ENCODE peak calls at places on chromosomes 11 and 22, in four cellular contexts. H is NB4, Z is AG04449, B is kidney epithelial cell. Q is an unnamed sample.

GRCh38 chr11:116471608-116472007 is 301.2 kb downstream of the BUD13 start:
- DNase-seq in H (no peak), Z (no peak), B (peak), Q (peak)

GRCh38 chr11:26841818-26842457 is 120.1 kb upstream of the SLC5A12 start:
- DNase-seq in H (no peak), Z (peak), B (no peak), Q (no peak)

GRCh38 chr22:49925525-49926128 is 7.2 kb downstream of the CRELD2 start:
- DNase-seq in H (no peak), Z (no peak), B (no peak), Q (no peak)

GRCh38 chr11:130894322-130895025 is 21.8 kb downstream of the SNX19 start:
- DNase-seq in H (peak), Z (no peak), B (no peak), Q (peak)

GRCh38 chr22:46070722-46071450 is 79.4 kb upstream of the PPARA start:
- DNase-seq in H (peak), Z (no peak), B (no peak), Q (no peak)

GRCh38 chr22:47563406-47564157 is 801.1 kb downstream of the TBC1D22A start:
- DNase-seq in H (no peak), Z (no peak), B (no peak), Q (no peak)

GRCh38 chr11:45098929-45099328 is 47.5 kb upstream of the PRDM11 start:
- DNase-seq in H (no peak), Z (no peak), B (no peak), Q (no peak)

GRCh38 chr11:820655-821512 is 2.2 kb downstream of the PNPLA2 start:
- DNase-seq in H (peak), Z (no peak), B (no peak), Q (no peak)

GRCh38 chr11:133318221-133318620 is 214.1 kb downstream of the OPCML start:
- DNase-seq in H (no peak), Z (no peak), B (no peak), Q (no peak)

GRCh38 chr22:19168088-19168890 is 10.2 kb downstream of the SLC25A1 start:
- DNase-seq in H (no peak), Z (no peak), B (no peak), Q (no peak)

GRCh38 chr11:81870066-81870412 is 863.6 kb downstream of the FAM181B start:
- DNase-seq in H (no peak), Z (no peak), B (no peak), Q (no peak)

GRCh38 chr11:112881461-112881860 is 79.8 kb upstream of the NCAM1 start:
- DNase-seq in H (no peak), Z (no peak), B (peak), Q (no peak)

GRCh38 chr11:128692750-128693578 is 908 bp upstream of the FLI1 start:
- DNase-seq in H (peak), Z (no peak), B (no peak), Q (no peak)

GRCh38 chr11:124938970-124939369 is 3.1 kb upstream of the HEPACAM start:
- DNase-seq in H (no peak), Z (no peak), B (no peak), Q (no peak)

GRCh38 chr11:134034496-134035381 is 34.1 kb upstream of the JAM3 start:
- DNase-seq in H (no peak), Z (no peak), B (no peak), Q (no peak)

GRCh38 chr11:27754035-27755017 is 54.1 kb upstream of the BDNF start:
- DNase-seq in H (peak), Z (peak), B (peak), Q (no peak)

GRCh38 chr11:62646825-62647608 is 604 bp upstream of the GANAB start:
- DNase-seq in H (no peak), Z (no peak), B (no peak), Q (no peak)

GRCh38 chr11:62071408-62071807 is 52.4 kb upstream of the INCENP start:
- DNase-seq in H (no peak), Z (no peak), B (no peak), Q (no peak)

GRCh38 chr11:75445315-75445953 is 12.4 kb upstream of the KLHL35 start:
- DNase-seq in H (peak), Z (no peak), B (no peak), Q (no peak)

GRCh38 chr11:44658451-44658850 is 68.3 kb upstream of the TSPAN18 start:
- DNase-seq in H (peak), Z (no peak), B (no peak), Q (no peak)

GRCh38 chr22:46518542-46519325 is 18.7 kb downstream of the CELSR1 start:
- DNase-seq in H (no peak), Z (no peak), B (no peak), Q (no peak)

GRCh38 chr11:86511086-86511551 is 136.4 kb downstream of the CCDC81 start:
- DNase-seq in H (peak), Z (peak), B (no peak), Q (no peak)

GRCh38 chr11:44615913-44616806 is 50.7 kb downstream of the CD82 start:
- DNase-seq in H (no peak), Z (no peak), B (no peak), Q (no peak)

GRCh38 chr11:28384418-28384817 is 276.2 kb downstream of the METTL15 start:
- DNase-seq in H (no peak), Z (peak), B (peak), Q (peak)

GRCh38 chr22:48968201-48968959 is 859.3 kb downstream of the BRD1 start:
- DNase-seq in H (no peak), Z (no peak), B (no peak), Q (no peak)

GRCh38 chr11:134287561-134287960 is 11.4 kb downstream of the GLB1L3 start:
- DNase-seq in H (no peak), Z (no peak), B (no peak), Q (no peak)

GRCh38 chr11:75560644-75561043 is 1.4 kb upstream of the SERPINH1 start:
- DNase-seq in H (no peak), Z (no peak), B (no peak), Q (no peak)

GRCh38 chr22:45185718-45186511 is 22.2 kb downstream of the NUP50 start:
- DNase-seq in H (no peak), Z (no peak), B (no peak), Q (no peak)

GRCh38 chr22:20459152-20459542 is 21.5 kb upstream of the SCARF2 start:
- DNase-seq in H (no peak), Z (no peak), B (no peak), Q (no peak)

GRCh38 chr11:12560861-12561260 is 113.4 kb upstream of the TEAD1 start:
- DNase-seq in H (no peak), Z (no peak), B (no peak), Q (no peak)

GRCh38 chr11:6576471-6577373 is 26.7 kb downstream of the RRP8 start:
- DNase-seq in H (peak), Z (no peak), B (no peak), Q (peak)

DNA sequence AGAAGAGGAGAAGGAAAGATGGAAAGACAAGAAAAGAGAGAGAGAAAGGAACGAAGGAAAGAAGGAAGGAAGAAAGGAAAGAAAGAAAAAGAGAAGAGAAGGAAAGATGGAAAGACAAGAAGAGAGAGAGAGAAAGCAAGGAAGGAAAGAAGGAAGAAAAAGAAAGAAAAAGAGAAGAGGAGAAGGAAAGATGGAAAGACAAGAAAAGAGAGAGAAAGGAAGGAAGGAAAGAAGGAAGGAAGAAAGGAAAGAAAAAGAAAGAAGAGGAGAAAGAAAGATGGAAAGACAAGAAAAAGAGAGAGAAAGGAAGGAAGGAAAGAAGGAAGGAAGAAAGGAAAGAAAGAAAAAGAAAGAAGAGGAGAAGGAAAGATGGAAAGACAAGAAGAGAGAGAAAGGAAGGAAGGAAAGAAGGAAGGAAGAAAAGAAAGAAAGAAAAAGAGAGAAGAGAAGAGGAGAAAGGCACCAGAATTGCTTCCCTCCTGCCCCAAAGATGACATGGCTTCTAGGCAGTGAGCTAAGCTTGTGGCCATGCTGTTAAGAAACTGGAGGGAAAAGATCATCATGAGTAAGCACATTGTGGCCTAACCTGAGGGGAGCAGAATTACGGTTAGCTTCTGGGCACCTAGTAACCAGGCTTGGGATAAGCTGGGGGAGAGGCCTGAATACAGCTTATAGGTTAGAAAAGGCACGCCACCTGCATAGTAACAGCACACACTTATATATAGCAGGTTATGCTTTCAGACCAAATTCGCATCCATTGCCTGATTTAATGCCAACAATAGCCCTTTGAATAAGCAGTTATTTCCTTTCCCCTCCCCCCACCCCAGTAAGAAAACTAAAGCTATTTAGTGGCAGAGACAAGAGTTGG is 2.3 kb upstream of the ST3GAL4 start:
- DNase-seq in H (peak), Z (no peak), B (no peak), Q (peak)
- H3K4me3 ChIP-seq in H (peak), Z (peak), B (no peak), Q (peak)

GRCh38 chr11:121161349-121161917 is 60.4 kb downstream of the TECTA start:
- DNase-seq in H (no peak), Z (no peak), B (no peak), Q (no peak)

GRCh38 chr11:121159721-121160120 is 58.7 kb downstream of the TECTA start:
- DNase-seq in H (no peak), Z (no peak), B (no peak), Q (no peak)

DNA sequence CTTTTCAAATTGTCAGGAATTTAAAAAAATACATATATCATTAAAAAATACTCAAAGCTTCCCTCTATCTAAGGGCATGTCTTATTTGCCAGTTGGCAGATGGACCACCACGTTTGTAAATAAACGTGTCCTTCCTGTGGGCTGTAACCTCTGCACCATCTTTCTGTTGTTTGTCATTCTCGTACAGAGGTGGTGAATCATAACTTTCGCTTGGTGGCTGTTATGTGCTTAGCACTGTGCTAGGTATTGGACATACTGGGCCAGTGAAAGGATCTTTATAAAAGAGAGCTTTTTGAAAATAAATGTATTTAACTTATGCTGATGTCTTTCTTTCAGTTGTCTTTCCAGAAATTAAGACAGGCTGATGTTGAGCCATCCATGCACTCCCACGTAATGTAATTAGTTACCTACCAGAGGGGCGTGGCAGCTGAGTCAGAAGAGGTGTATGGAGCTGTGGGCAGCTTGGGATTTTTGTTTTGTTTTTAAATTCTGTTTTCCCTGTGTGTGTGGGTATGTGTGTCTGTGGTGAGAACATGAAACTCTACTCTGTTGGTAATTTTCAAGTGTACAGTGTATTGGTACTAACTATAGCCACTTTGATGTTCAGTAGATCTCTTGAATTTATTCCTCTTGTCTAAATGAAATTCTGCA is 62.7 kb downstream of the TECTA start:
- DNase-seq in H (no peak), Z (no peak), B (no peak), Q (no peak)
- H3K4me3 ChIP-seq in H (no peak), Z (no peak), B (no peak), Q (no peak)

GRCh38 chr11:30741039-30741550 is 154.9 kb upstream of the MPPED2 start:
- DNase-seq in H (no peak), Z (peak), B (peak), Q (no peak)
- H3K4me3 ChIP-seq in H (no peak), Z (no peak), B (no peak), Q (no peak)

DNA sequence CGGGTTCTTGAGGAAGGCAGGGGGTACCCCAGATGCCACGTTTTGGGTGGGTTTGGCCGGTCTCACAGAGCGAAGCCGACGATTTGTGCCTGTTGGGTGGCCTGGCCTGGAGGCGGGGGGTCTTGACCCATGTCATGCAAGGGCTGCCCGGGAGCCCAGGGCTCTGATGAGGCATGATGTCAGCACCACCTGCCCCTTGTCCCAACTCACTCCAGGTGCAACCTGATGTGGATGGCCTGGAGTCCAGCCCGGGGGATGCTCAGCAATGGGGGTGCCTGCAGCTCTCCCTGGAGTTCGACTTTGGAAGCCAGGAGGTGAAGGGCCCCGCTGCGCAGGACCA is 851 bp downstream of the SYT8 start:
- DNase-seq in H (no peak), Z (no peak), B (no peak), Q (no peak)
- H3K4me3 ChIP-seq in H (no peak), Z (no peak), B (no peak), Q (no peak)

GRCh38 chr11:111407652-111408051 is 28.6 kb upstream of the POU2AF1 start:
- DNase-seq in H (no peak), Z (no peak), B (no peak), Q (no peak)

GRCh38 chr11:111411456-111411855 is 32.4 kb upstream of the POU2AF1 start:
- DNase-seq in H (no peak), Z (no peak), B (no peak), Q (no peak)

GRCh38 chr11:111410951-111411350 is 31.9 kb upstream of the POU2AF1 start:
- DNase-seq in H (no peak), Z (no peak), B (no peak), Q (no peak)

GRCh38 chr11:111409915-111410314 is 30.8 kb upstream of the POU2AF1 start:
- DNase-seq in H (peak), Z (no peak), B (no peak), Q (no peak)

GRCh38 chr11:111408789-111409727 is 30.0 kb upstream of the POU2AF1 start:
- DNase-seq in H (peak), Z (no peak), B (no peak), Q (peak)
- H3K4me3 ChIP-seq in H (no peak), Z (no peak), B (no peak), Q (no peak)

DNA sequence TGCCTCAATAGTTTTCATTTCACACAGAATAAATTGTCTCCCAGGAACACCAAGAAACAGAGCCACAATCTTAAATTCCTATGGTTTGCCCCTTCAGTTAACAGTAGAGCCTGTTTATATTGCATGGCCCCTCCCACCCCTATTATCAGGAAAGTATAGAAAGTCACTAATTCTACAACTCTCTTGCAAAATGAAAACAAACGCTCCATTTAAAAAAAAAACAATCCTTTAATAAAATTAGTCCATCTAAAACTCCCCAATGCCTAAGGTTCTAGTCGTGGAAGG is 8.0 kb downstream of the DPAGT1 start:
- DNase-seq in H (no peak), Z (no peak), B (no peak), Q (no peak)
- H3K4me3 ChIP-seq in H (peak), Z (peak), B (peak), Q (peak)

GRCh38 chr11:115129771-115130306 is 374.4 kb downstream of the CADM1 start:
- DNase-seq in H (no peak), Z (no peak), B (no peak), Q (no peak)

GRCh38 chr11:115133810-115134209 is 370.4 kb downstream of the CADM1 start:
- DNase-seq in H (no peak), Z (no peak), B (no peak), Q (no peak)

GRCh38 chr11:115135936-115136335 is 368.3 kb downstream of the CADM1 start:
- DNase-seq in H (no peak), Z (no peak), B (no peak), Q (no peak)

GRCh38 chr11:115134886-115135285 is 369.3 kb downstream of the CADM1 start:
- DNase-seq in H (no peak), Z (no peak), B (no peak), Q (no peak)

GRCh38 chr11:115132829-115133228 is 371.4 kb downstream of the CADM1 start:
- DNase-seq in H (peak), Z (no peak), B (no peak), Q (no peak)
- H3K4me3 ChIP-seq in H (no peak), Z (no peak), B (no peak), Q (no peak)

DNA sequence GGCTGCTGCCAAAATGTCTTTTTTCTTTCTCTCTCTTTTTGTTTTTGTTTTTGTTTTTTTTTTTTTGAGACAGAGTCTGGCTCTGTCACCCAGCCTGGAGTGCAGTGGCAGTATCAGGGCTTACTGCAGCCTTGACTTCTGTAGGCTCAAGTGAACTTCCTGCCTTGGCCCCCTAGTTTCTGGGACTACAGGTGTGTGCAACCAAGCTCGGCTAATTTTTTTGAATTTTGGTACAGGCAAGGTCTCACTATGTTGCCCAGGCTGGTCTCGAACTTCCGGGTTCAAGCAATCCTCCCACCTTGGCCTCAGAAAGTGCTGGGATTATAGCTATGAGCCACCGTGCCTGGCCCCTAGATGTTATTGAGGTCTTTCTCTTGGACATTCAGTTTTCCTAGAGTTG is 2.2 kb upstream of the DDX10 start:
- DNase-seq in H (no peak), Z (no peak), B (no peak), Q (no peak)
- H3K4me3 ChIP-seq in H (no peak), Z (no peak), B (no peak), Q (no peak)

GRCh38 chr11:34791725-34792124 is 124.5 kb downstream of the APIP start:
- DNase-seq in H (no peak), Z (no peak), B (no peak), Q (no peak)

GRCh38 chr11:34792143-34792542 is 124.0 kb downstream of the APIP start:
- DNase-seq in H (no peak), Z (no peak), B (no peak), Q (no peak)

GRCh38 chr11:34794696-34795095 is 121.5 kb downstream of the APIP start:
- DNase-seq in H (no peak), Z (no peak), B (no peak), Q (no peak)

GRCh38 chr11:34792814-34793241 is 123.4 kb downstream of the APIP start:
- DNase-seq in H (no peak), Z (no peak), B (no peak), Q (no peak)

DNA sequence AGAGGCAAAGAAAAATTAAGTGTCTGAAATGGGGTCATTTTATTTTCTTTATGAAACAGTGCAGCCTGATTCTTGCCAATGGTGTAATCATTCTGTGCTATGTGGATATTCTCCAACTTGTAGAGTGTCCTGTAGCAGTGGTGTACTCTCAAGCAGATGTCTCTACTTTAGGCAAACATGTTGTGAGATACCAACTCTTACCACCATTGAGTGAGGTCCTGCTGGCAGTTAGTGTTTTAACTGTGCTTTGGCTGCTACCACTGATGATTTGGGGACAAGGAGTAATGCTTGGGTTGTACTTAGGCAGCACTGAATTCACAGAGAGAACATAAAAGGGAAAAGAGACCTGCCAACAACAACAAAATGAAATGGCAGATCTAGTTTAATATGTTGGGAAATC is 122.5 kb downstream of the APIP start:
- DNase-seq in H (no peak), Z (no peak), B (no peak), Q (no peak)
- H3K4me3 ChIP-seq in H (no peak), Z (no peak), B (no peak), Q (no peak)